ENCODE peak calls at places on chromosome 14, in five cellular contexts. U is fibroblast of pulmonary artery, A is pancreas, P is tibial artery, D is fibroblast of the aortic adventitia. Y is an unnamed sample.
A peak's percentile ranks its signal among the peaks of the same experiment; 100 is the strongest.

GRCh38 chr14:101877766-101878165 is 86.6 kb upstream of the DYNC1H1 start:
- DNase-seq in U (no peak), P (no peak), D (no peak), A (no peak), Y (no peak)

GRCh38 chr14:53187921-53188463 is 34.9 kb upstream of the DDHD1 start:
- DNase-seq in U (no peak), D (no peak), A (no peak), P (no peak), Y (no peak)

GRCh38 chr14:70361893-70362292 is 2.4 kb upstream of the COX16 start:
- DNase-seq in D (no peak), U (no peak), A (no peak), P (no peak), Y (no peak)

GRCh38 chr14:30355431-30355913 is 203.5 kb upstream of the G2E3 start:
- DNase-seq in D (no peak), A (no peak), P (no peak), U (peak; percentile 1), Y (no peak)

GRCh38 chr14:102095231-102095870 is 8.5 kb upstream of the HSP90AA1 start:
- DNase-seq in P (no peak), D (no peak), A (no peak), U (no peak), Y (peak; percentile 36)

GRCh38 chr14:72774141-72774540 is 119.8 kb downstream of the DPF3 start:
- DNase-seq in A (no peak), D (no peak), U (no peak), P (no peak), Y (no peak)

GRCh38 chr14:90924618-90925345 is 108.6 kb upstream of the TTC7B start:
- DNase-seq in D (peak; percentile 67), P (no peak), U (peak; percentile 52), A (peak; percentile 4), Y (no peak)

GRCh38 chr14:100155881-100156645 is 3.4 kb downstream of the DEGS2 start:
- DNase-seq in P (no peak), A (no peak), D (no peak), U (no peak), Y (peak; percentile 73)

GRCh38 chr14:105517096-105517495 is 9.3 kb upstream of the TMEM121 start:
- DNase-seq in D (no peak), P (no peak), U (no peak), A (no peak), Y (no peak)

GRCh38 chr14:59098377-59098776 is 90.1 kb upstream of the DAAM1 start:
- DNase-seq in U (peak; percentile 94), P (no peak), A (no peak), D (peak; percentile 95), Y (no peak)

GRCh38 chr14:106877527-106877926 is 1351.1 kb downstream of the TMEM121 start:
- DNase-seq in U (no peak), D (no peak), P (no peak), A (no peak), Y (no peak)

GRCh38 chr14:31529053-31529452 is 32.2 kb upstream of the NUBPL start:
- DNase-seq in U (peak; percentile 10), D (no peak), A (no peak), P (no peak), Y (no peak)

GRCh38 chr14:77320238-77320935 is at the start of gene POMT2:
- DNase-seq in D (peak; percentile 78), P (peak; percentile 94), A (peak; percentile 91), U (peak; percentile 87), Y (peak; percentile 98)
- TF ChIP-seq CTCF in D (peak; percentile 4), P (peak; percentile 60), A (peak; percentile 33), U (no peak), Y (peak; percentile 48)

GRCh38 chr14:28755198-28755794 is 11.3 kb upstream of the FOXG1 start:
- DNase-seq in U (no peak), P (no peak), D (no peak), A (no peak), Y (no peak)
- H3K4me3 ChIP-seq in U (no peak overlapping the region), P (no peak overlapping the region), D (no peak overlapping the region), A (no peak overlapping the region), Y (peak overlapping the region; percentile 12)

DNA sequence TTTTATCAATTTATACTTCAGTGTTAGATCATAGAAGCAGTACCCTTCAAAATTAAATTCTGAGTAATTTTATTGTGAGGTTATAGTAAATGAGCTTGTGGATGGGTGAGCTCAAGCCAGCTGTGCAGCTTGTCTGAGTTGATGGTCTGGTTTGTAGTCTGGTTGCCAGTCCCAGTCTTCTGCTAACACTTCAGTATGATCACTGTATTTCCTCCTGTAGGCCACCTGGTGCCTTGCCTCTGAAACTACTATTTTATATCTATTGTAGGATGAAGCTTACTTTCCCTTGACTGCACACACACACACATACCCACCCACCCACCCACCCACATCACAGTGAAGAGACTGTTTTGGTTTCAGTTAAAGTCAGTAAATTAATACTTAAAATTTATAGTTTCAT is 496.4 kb downstream of the PCNX1 start:
- DNase-seq in A (no peak), U (peak; percentile 54), P (no peak), D (peak; percentile 46), Y (no peak)
- TF ChIP-seq CTCF in A (no peak), U (peak; percentile 11), P (no peak), D (peak; percentile 23), Y (no peak)

GRCh38 chr14:41642402-41643195 is 35.9 kb downstream of the LRFN5 start:
- DNase-seq in U (peak; percentile 36), P (no peak), D (peak; percentile 3), A (no peak), Y (no peak)
- H3K4me3 ChIP-seq in U (no peak overlapping the region), P (no peak overlapping the region), D (no peak overlapping the region), A (no peak overlapping the region), Y (no peak overlapping the region)